ENCODE peak calls at places on chromosome X, in six cellular contexts. C, U, S, E, W and H are unnamed samples.

GRCh38 chrX:129665916-129666644 is 11.3 kb upstream of the APLN start:
- DNase-seq in C (peak; percentile 30), U (peak; percentile 67), S (no peak), E (no peak), W (no peak), H (no peak)

GRCh38 chrX:23952984-23953907 is 45.4 kb downstream of the CXorf58 start:
- DNase-seq in S (peak; percentile 2), W (peak; percentile 2), U (peak; percentile 4), C (no peak), E (peak; percentile 31), H (no peak)

GRCh38 chrX:47595701-47596655 is 13.7 kb downstream of the TIMP1 start:
- DNase-seq in E (no peak), C (no peak), U (no peak), S (no peak), W (no peak), H (no peak)

GRCh38 chrX:118698516-118699247 is 28.7 kb upstream of the IL13RA1 start:
- DNase-seq in S (no peak), W (no peak), C (no peak), E (no peak), U (no peak), H (no peak)

GRCh38 chrX:8341814-8342590 is 122.6 kb upstream of the VCX3B start:
- DNase-seq in C (no peak), E (no peak), W (no peak), S (no peak), U (no peak), H (no peak)

GRCh38 chrX:24293412-24293811 is 20.5 kb downstream of the SUPT20HL2 start:
- DNase-seq in C (no peak), E (no peak), S (no peak), U (no peak), W (no peak), H (no peak)

GRCh38 chrX:153774576-153775292 is 6.1 kb upstream of the SRPK3 start:
- DNase-seq in C (no peak), U (no peak), W (no peak), E (peak; percentile 1), S (no peak), H (no peak)

GRCh38 chrX:29661290-29661689 is 554.1 kb upstream of the MAGEB2 start:
- DNase-seq in E (no peak), U (peak; percentile 9), W (no peak), S (no peak), C (peak; percentile 8), H (no peak)

GRCh38 chrX:335758-336155 is 17.2 kb upstream of the GTPBP6 start:
- DNase-seq in W (no peak), E (no peak), S (no peak), U (no peak), C (no peak), H (no peak)

GRCh38 chrX:2989565-2989964 is 16.8 kb upstream of the ARSH start:
- DNase-seq in U (no peak), C (no peak), S (no peak), E (no peak), W (no peak), H (no peak)

GRCh38 chrX:113422323-113422722 is 581.7 kb upstream of the AMOT start:
- DNase-seq in C (no peak), W (no peak), S (no peak), U (no peak), E (no peak), H (no peak)

GRCh38 chrX:115330498-115331138 is 41.1 kb downstream of the LUZP4 start:
- DNase-seq in E (peak; percentile 50), W (no peak), C (peak; percentile 44), U (peak; percentile 75), S (peak; percentile 28), H (no peak)

GRCh38 chrX:50081282-50081955 is 119.4 kb downstream of the AKAP4 start:
- DNase-seq in S (no peak), U (peak; percentile 37), C (no peak), E (no peak), W (no peak), H (no peak)

GRCh38 chrX:12894074-12894691 is 12.2 kb upstream of the TLR8 start:
- DNase-seq in E (peak; percentile 19), C (no peak), U (peak; percentile 21), S (peak; percentile 8), W (no peak), H (no peak)

GRCh38 chrX:17567173-17567572 is 170.1 kb upstream of the SCML1 start:
- DNase-seq in W (no peak), S (no peak), C (no peak), U (no peak), E (no peak), H (peak; percentile 58)

GRCh38 chrX:130174051-130174704 is 2.4 kb downstream of the RAB33A start:
- DNase-seq in S (peak; percentile 22), W (no peak), U (no peak), E (no peak), C (peak; percentile 1), H (no peak)

GRCh38 chrX:135973025-135973547 is 702 bp downstream of the MMGT1 start:
- DNase-seq in U (peak; percentile 58), S (no peak), E (no peak), C (no peak), W (no peak), H (no peak)

GRCh38 chrX:86946569-86946968 is 571.0 kb upstream of the KLHL4 start:
- DNase-seq in C (peak; percentile 9), S (peak; percentile 1), E (peak; percentile 30), U (peak; percentile 43), W (no peak), H (no peak)

GRCh38 chrX:38636949-38637819 is 75.8 kb downstream of the TSPAN7 start:
- DNase-seq in S (no peak), C (no peak), W (no peak), U (no peak), E (no peak), H (peak; percentile 8)

GRCh38 chrX:151384807-151385206 is 12.2 kb upstream of the VMA21 start:
- DNase-seq in E (no peak), C (no peak), U (no peak), S (no peak), W (no peak), H (no peak)

GRCh38 chrX:134520860-134521390 is 61.0 kb downstream of the HPRT1 start:
- DNase-seq in E (peak; percentile 49), S (no peak), C (peak; percentile 26), W (no peak), U (peak; percentile 82), H (no peak)

GRCh38 chrX:30010471-30010870 is 204.9 kb upstream of the MAGEB2 start:
- DNase-seq in S (no peak), C (no peak), E (no peak), W (no peak), U (no peak), H (no peak)

GRCh38 chrX:53479295-53479694 is 45.1 kb upstream of the HSD17B10 start:
- DNase-seq in S (no peak), E (peak; percentile 33), U (peak; percentile 21), W (no peak), C (no peak), H (no peak)

GRCh38 chrX:155534800-155535199 is 76.4 kb upstream of the F8A3 start:
- DNase-seq in W (no peak), E (no peak), U (peak; percentile 3), C (no peak), S (no peak), H (no peak)

GRCh38 chrX:130680164-130681035 is 222.6 kb downstream of the ENOX2 start:
- DNase-seq in C (no peak), W (no peak), E (no peak), U (no peak), S (no peak), H (no peak)

GRCh38 chrX:21427086-21427485 is 52.9 kb downstream of the CNKSR2 start:
- DNase-seq in U (no peak), E (no peak), W (no peak), C (no peak), S (no peak), H (no peak)

GRCh38 chrX:54358424-54359211 is 772 bp upstream of the WNK3 start:
- DNase-seq in W (no peak), U (no peak), S (peak; percentile 31), E (peak; percentile 53), C (no peak), H (no peak)

GRCh38 chrX:150587585-150588503 is 19.4 kb downstream of the MTM1 start:
- DNase-seq in U (peak; percentile 22), S (no peak), E (peak; percentile 19), W (no peak), C (no peak), H (no peak)

GRCh38 chrX:15567886-15568616 is 32.7 kb downstream of the ACE2 start:
- DNase-seq in S (no peak), E (no peak), C (no peak), W (no peak), U (peak; percentile 9), H (no peak)

GRCh38 chrX:133215017-133215416 is 3.1 kb downstream of the TFDP3 start:
- DNase-seq in U (no peak), E (no peak), W (no peak), S (no peak), C (no peak), H (no peak)